ENCODE peak calls at places on chromosomes 13 and 19, in four cellular contexts. V is CD8-positive, alpha-beta memory T cell; F is vagina; W is cardiac muscle cell. K is an unnamed sample.
A peak's percentile ranks its signal among the peaks of the same experiment; 100 is the strongest.

GRCh38 chr19:3046621-3047306 is 15.5 kb downstream of the TLE5 start:
- DNase-seq in V (no peak), F (no peak), W (peak; percentile 51), K (no peak)

GRCh38 chr19:13118424-13119193 is 545 bp downstream of the NACC1 start:
- DNase-seq in V (no peak), F (no peak), W (peak; percentile 64), K (peak; percentile 78)

GRCh38 chr19:28443361-28443760 is 769.6 kb downstream of the UQCRFS1 start:
- DNase-seq in V (no peak), F (no peak), W (no peak), K (no peak)

GRCh38 chr13:97616385-97616784 is 182.4 kb downstream of the RAP2A start:
- DNase-seq in V (no peak), F (no peak), W (no peak), K (no peak)

GRCh38 chr13:38905081-38905480 is 85.5 kb downstream of the STOML3 start:
- DNase-seq in V (no peak), F (no peak), W (no peak), K (no peak)

GRCh38 chr19:2616741-2617392 is 85.6 kb downstream of the GNG7 start:
- DNase-seq in V (no peak), F (no peak), W (no peak), K (no peak)

GRCh38 chr13:102369303-102369702 is 32.5 kb downstream of the FGF14 start:
- DNase-seq in V (no peak), F (no peak), W (no peak), K (no peak)

GRCh38 chr13:98665638-98665995 is 86.9 kb downstream of the SLC15A1 start:
- DNase-seq in V (no peak), F (no peak), W (no peak), K (no peak)

GRCh38 chr13:84645196-84646071 is 763.2 kb upstream of the SLITRK1 start:
- DNase-seq in V (no peak), F (no peak), W (no peak), K (no peak)

GRCh38 chr13:39263531-39263930 is 225.3 kb downstream of the NHLRC3 start:
- DNase-seq in V (no peak), F (no peak), W (no peak), K (no peak)

GRCh38 chr19:10110076-10110971 is 1.2 kb upstream of the P2RY11 start:
- DNase-seq in V (no peak), F (peak; percentile 92), W (no peak), K (no peak)

GRCh38 chr19:2636897-2637683 is 65.4 kb downstream of the GNG7 start:
- DNase-seq in V (peak; percentile 68), F (no peak), W (peak; percentile 65), K (peak; percentile 81)

GRCh38 chr19:10872551-10873107 is 1.3 kb downstream of the CARM1 start:
- DNase-seq in V (no peak), F (no peak), W (no peak), K (peak; percentile 61)

GRCh38 chr19:8251025-8251472 is 41.9 kb downstream of the CERS4 start:
- DNase-seq in V (no peak), F (no peak), W (peak; percentile 58), K (no peak)

GRCh38 chr19:3964256-3965194 is 6.4 kb downstream of the DAPK3 start:
- DNase-seq in V (no peak), F (no peak), W (no peak), K (no peak)

GRCh38 chr13:25771641-25772478 is 280.0 kb downstream of the SHISA2 start:
- DNase-seq in V (no peak), F (no peak), W (no peak), K (no peak)

GRCh38 chr13:22193070-22193469 is 522.2 kb downstream of the FGF9 start:
- DNase-seq in V (no peak), F (no peak), W (no peak), K (peak; percentile 9)
- H3K4me3 ChIP-seq in V (no peak overlapping the region), F (no peak overlapping the region), W (no peak overlapping the region), K (no peak overlapping the region)

DNA sequence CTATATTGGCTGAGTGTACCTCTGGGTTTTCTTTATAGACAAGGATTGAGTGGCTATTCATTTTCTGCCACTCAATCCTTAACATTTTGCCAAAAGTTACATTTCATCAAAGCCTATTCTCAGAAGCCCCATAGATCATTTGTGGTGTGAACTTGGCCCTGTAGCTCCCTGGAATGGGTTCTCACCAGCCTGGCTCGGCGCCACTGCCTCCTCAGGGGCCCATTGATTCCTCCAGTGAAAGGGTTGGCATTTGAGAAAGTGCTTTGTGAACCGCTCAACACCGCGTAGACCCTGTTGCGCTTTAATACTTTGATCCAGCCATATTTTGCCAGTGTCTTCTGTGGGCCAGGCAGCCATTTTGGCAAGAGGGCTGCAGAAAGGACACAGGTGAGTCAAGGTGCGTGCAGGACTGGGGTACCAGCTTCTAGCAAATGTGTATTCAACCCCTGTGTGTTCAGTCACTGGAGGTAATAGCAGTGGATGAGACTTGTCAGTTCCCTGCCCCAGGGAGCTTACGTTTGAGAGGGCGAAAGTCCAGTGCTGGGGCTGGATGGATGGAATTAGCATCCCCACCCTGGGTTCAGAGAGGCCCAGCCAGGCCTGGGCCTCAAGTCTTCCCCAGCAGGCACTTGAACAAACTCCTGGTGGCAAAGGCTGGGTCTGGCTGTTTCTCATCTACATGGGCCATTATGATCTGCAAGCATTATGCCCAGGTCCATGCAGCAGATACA is 3.8 kb downstream of the RAB8A start:
- DNase-seq in V (no peak), F (no peak), W (no peak), K (no peak)
- H3K4me3 ChIP-seq in V (no peak overlapping the region), F (no peak overlapping the region), W (no peak overlapping the region), K (no peak overlapping the region)

GRCh38 chr13:48009298-48009697 is 8.2 kb upstream of the SUCLA2 start:
- DNase-seq in V (no peak), F (no peak), W (peak; percentile 86), K (no peak)
- H3K4me3 ChIP-seq in V (no peak overlapping the region), F (no peak overlapping the region), W (no peak overlapping the region), K (no peak overlapping the region)

GRCh38 chr13:112711528-112712265 is 21.9 kb downstream of the ATP11A start:
- DNase-seq in V (no peak), F (no peak), W (peak; percentile 99), K (peak; percentile 54)
- H3K4me3 ChIP-seq in V (no peak overlapping the region), F (peak overlapping the region; percentile 20), W (no peak overlapping the region), K (no peak overlapping the region)

K was measured in GM12865.